ENCODE peak calls at places on chromosomes 16 and 17, in eight cellular contexts. L, A, K, P, S, O, N and T are unnamed samples.

GRCh38 chr16:71711789-71712188 is 12.7 kb downstream of the PHLPP2 start:
- DNase-seq in L (no peak), A (no peak), K (no peak), P (no peak), S (no peak), O (no peak), N (no peak), T (no peak)

GRCh38 chr17:69581061-69581955 is 166.8 kb downstream of the MAP2K6 start:
- DNase-seq in L (no peak), A (no peak), K (peak), P (no peak), S (no peak), O (no peak), N (no peak), T (no peak)

GRCh38 chr17:67365762-67366192 is 600 bp downstream of the PSMD12 start:
- DNase-seq in L (no peak), A (no peak), K (no peak), P (peak), S (peak), O (peak), N (no peak), T (no peak)

GRCh38 chr16:12141556-12141955 is 165.0 kb downstream of the SNX29 start:
- DNase-seq in L (no peak), A (no peak), K (no peak), P (no peak), S (no peak), O (no peak), N (no peak), T (no peak)

GRCh38 chr17:34756670-34757021 is 177.3 kb downstream of the TMEM132E start:
- DNase-seq in L (no peak), A (no peak), K (peak), P (no peak), S (no peak), O (peak), N (no peak), T (no peak)

GRCh38 chr17:42067371-42068180 is 17.2 kb upstream of the C17orf113 start:
- DNase-seq in L (no peak), A (peak), K (peak), P (peak), S (peak), O (peak), N (no peak), T (peak)

GRCh38 chr17:16926591-16927451 is 45.1 kb downstream of the TNFRSF13B start:
- DNase-seq in L (no peak), A (no peak), K (no peak), P (no peak), S (no peak), O (no peak), N (no peak), T (no peak)

GRCh38 chr17:42421479-42422332 is 1.4 kb downstream of the CAVIN1 start:
- DNase-seq in L (no peak), A (peak), K (peak), P (peak), S (no peak), O (peak), N (peak), T (no peak)

GRCh38 chr17:55116440-55116914 is 147.9 kb downstream of the STXBP4 start:
- DNase-seq in L (no peak), A (no peak), K (no peak), P (no peak), S (no peak), O (no peak), N (no peak), T (no peak)

GRCh38 chr16:84243732-84244131 is 3.9 kb upstream of the KCNG4 start:
- DNase-seq in L (no peak), A (no peak), K (no peak), P (no peak), S (no peak), O (no peak), N (no peak), T (no peak)

GRCh38 chr16:80788016-80788415 is 16.4 kb downstream of the CDYL2 start:
- DNase-seq in L (no peak), A (no peak), K (no peak), P (peak), S (no peak), O (no peak), N (no peak), T (no peak)

GRCh38 chr16:24036614-24037013 is 200.8 kb downstream of the PRKCB start:
- DNase-seq in L (peak), A (peak), K (peak), P (peak), S (peak), O (peak), N (no peak), T (peak)

GRCh38 chr17:15456972-15457722 is 10.3 kb downstream of the CDRT4 start:
- DNase-seq in L (no peak), A (no peak), K (no peak), P (peak), S (no peak), O (peak), N (no peak), T (no peak)

GRCh38 chr16:85986931-85987749 is 88.2 kb downstream of the IRF8 start:
- DNase-seq in L (no peak), A (peak), K (peak), P (no peak), S (no peak), O (no peak), N (no peak), T (peak)
- TF ChIP-seq CTCF in L (peak), A (peak), K (peak), P (peak), S (peak), O (peak), N (peak), T (peak)

DNA sequence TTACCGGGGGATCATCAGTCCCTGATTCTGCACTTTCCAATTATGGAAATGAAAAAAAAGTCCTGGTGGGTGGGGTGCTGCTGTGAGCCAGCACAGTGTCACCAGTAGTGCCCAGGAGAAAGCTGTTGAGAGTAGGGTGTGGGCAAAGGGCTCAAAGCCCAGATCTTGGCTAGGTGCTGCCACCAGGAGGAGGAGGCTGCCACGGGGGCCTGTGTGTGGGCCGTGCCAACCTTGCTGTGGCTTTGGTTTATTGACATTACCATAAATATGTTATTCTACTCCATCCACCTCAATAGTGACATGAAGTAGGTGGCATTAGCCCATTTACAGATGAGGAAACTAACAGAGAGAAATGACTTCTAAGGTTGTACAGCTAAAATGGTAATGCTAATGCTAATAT is 6.7 kb upstream of the PRPSAP2 start:
- DNase-seq in L (no peak), A (no peak), K (no peak), P (no peak), S (peak), O (no peak), N (peak), T (peak)
- TF ChIP-seq CTCF in L (no peak), A (no peak), K (no peak), P (no peak), S (no peak), O (no peak), N (no peak), T (no peak)

GRCh38 chr17:48663134-48663924 is 37.2 kb upstream of the HOXB9 start:
- DNase-seq in L (no peak), A (no peak), K (no peak), P (no peak), S (no peak), O (no peak), N (no peak), T (no peak)
- TF ChIP-seq CTCF in L (peak), A (peak), K (peak), P (peak), S (no peak), O (peak), N (no peak), T (no peak)

GRCh38 chr17:81405382-81406005 is 10.2 kb downstream of the BAHCC1 start:
- DNase-seq in L (no peak), A (no peak), K (no peak), P (no peak), S (no peak), O (peak), N (no peak), T (no peak)
- TF ChIP-seq CTCF in L (no peak), A (no peak), K (no peak), P (no peak), S (no peak), O (no peak), N (no peak), T (no peak)

DNA sequence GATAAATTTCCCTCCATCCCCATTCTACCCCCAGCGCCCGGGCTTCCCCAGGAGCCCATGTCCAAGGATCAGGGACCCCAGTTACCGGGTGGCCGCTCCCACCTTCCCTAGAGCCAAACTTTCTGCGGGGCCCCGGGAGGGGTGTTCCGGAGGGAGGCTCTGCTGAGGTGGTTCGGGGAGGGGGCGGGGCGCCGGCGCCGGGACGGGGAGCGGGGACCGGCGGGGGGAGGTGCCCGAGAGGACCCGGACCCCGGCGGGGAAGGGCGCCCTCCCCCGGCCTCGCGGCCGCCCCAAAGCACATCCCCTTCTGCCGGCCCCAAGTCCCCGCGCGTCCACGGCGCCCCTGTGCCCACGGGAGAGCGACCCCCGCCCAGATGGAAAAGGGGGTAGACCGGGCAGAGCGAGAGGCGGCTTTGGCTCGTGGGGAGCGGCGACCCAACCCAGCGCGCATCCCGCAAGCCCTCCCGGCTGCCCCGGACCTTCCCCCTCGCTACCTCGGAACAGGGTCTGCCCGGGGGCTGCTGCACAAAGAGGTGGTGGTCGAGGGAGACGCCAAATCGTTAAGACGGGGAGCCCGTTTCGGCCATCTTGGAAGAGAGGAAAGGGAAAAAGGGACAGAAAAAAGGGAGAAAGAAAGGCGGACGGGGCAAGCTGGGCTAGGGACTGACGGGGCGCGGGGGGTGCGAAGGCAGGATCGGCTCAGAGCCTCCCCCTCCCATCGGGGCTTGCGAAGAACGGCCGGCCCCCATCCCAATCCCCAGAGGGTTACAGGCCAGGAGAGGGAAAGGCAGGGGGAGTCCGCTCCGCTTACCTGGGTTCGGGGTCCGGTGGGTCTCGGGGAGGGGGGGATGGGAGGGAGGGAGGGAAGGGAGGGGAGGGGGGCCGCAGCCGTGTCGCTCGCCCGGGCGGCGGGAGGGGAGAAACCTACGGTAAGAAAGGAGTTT is 479 bp downstream of the PCGF2 start:
- DNase-seq in L (no peak), A (peak), K (no peak), P (no peak), S (peak), O (peak), N (peak), T (peak)
- TF ChIP-seq CTCF in L (no peak), A (peak), K (peak), P (peak), S (peak), O (peak), N (no peak), T (peak)

DNA sequence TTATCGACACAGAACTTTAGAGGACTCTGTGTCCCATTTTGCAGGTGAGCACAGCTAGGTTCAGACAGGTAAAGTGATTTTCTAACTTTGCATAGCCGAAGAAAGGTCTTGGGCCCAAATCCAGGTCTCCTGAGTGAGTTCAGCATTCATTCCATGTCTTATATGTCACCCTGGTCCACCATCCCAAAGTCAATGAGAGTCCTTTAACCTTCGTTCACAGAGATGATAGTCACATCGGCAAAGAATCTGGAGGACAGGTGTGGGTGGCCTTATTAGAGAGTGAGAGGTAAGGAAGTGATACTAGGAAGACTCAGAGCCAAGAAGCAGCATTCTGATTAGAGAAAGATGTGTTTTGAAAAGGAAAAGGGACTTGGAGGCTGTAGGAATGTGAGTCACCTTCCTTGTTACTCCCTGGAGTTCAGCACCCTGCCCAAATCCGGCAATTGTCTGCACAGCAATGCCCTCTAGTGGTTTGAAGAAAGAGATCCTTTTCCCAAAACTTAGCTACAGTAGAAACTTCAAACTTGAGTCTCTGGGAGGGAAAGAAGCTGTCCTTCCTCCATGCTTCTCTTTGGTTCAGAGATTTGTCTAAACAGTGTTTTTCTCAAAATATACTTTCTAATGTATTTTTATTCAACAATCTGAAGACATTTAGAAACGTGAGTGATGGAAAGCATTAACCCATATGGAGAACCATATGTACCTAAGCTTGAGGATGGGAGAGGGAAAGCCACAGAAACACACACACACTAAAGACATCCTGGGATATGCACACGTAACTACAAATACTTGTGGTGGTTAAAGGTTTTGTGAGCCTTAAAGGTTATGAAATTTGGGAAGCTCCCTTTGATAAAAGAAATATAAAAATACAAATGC is 96.4 kb upstream of the SHISA6 start:
- DNase-seq in L (no peak), A (peak), K (peak), P (peak), S (peak), O (peak), N (no peak), T (peak)
- TF ChIP-seq CTCF in L (peak), A (peak), K (peak), P (peak), S (peak), O (peak), N (no peak), T (no peak)

GRCh38 chr17:81863123-81863675 is 2.9 kb upstream of the P4HB start:
- DNase-seq in L (no peak), A (no peak), K (no peak), P (no peak), S (no peak), O (no peak), N (no peak), T (no peak)

GRCh38 chr17:81866440-81867122 is 4.6 kb downstream of the ARHGDIA start:
- DNase-seq in L (no peak), A (no peak), K (no peak), P (no peak), S (no peak), O (no peak), N (peak), T (no peak)

GRCh38 chr17:81865733-81866439 is 5.3 kb downstream of the ARHGDIA start:
- DNase-seq in L (no peak), A (no peak), K (peak), P (no peak), S (no peak), O (no peak), N (peak), T (peak)

GRCh38 chr17:81865358-81865732 is 5.0 kb upstream of the P4HB start:
- DNase-seq in L (no peak), A (no peak), K (no peak), P (no peak), S (no peak), O (no peak), N (peak), T (no peak)

DNA sequence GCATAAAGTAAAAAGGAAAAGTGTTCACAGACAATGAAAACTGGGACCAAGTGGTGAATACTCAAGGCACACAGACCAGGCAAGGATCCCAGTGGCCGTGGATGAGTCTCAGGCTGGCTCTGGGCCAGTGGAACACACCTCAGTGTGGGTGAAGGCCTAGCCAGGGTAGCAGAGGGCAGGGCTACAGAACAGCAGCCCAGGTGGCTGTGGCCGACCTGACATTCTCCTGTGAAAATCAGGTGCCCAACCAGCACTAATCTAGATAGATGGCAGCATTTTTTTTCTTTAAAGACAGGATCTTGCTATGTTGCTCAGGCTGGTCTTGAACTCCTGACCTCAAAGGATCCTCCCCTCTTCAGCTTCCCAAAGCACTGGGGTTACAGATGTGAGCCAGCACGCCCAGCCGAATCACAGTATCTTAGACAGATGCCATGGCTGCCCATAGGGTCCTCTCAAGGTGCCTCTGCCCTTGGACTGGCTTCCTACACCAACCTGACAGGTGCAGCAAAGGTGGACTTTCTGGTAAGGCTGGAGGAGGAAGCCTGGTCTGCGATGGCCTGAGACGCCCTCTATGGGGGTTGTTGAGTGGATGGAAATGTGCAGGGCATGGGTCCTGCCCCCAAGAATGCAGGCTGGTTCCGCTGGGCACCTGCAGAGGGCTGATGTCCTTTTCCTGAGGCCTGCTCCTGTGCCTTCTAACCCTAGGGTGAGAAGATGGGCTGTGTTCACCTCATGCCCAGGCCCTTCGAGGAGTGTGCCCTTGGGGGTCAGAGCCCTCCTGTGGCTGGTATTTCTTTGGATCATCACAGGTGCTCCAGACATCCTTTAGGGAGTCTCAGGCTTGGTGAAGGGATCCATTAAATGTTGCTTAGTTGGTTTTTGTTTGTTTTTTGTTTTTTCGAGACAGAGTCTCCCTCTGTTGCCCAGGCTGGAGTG is 3.8 kb upstream of the P4HB start:
- DNase-seq in L (no peak), A (no peak), K (peak), P (no peak), S (peak), O (no peak), N (no peak), T (no peak)
- TF ChIP-seq CTCF in L (peak), A (no peak), K (peak), P (peak), S (peak), O (no peak), N (no peak), T (no peak)

GRCh38 chr16:69378760-69379159 is 7.0 kb downstream of the TERF2 start:
- DNase-seq in L (no peak), A (no peak), K (no peak), P (no peak), S (no peak), O (no peak), N (no peak), T (no peak)

GRCh38 chr16:69373019-69373418 is 12.8 kb downstream of the TERF2 start:
- DNase-seq in L (no peak), A (no peak), K (no peak), P (no peak), S (no peak), O (peak), N (no peak), T (no peak)

GRCh38 chr16:69378036-69378435 is 7.8 kb downstream of the TERF2 start:
- DNase-seq in L (no peak), A (no peak), K (no peak), P (no peak), S (no peak), O (no peak), N (no peak), T (no peak)

GRCh38 chr16:69381231-69381630 is 4.6 kb downstream of the TERF2 start:
- DNase-seq in L (no peak), A (no peak), K (no peak), P (no peak), S (no peak), O (no peak), N (no peak), T (no peak)

DNA sequence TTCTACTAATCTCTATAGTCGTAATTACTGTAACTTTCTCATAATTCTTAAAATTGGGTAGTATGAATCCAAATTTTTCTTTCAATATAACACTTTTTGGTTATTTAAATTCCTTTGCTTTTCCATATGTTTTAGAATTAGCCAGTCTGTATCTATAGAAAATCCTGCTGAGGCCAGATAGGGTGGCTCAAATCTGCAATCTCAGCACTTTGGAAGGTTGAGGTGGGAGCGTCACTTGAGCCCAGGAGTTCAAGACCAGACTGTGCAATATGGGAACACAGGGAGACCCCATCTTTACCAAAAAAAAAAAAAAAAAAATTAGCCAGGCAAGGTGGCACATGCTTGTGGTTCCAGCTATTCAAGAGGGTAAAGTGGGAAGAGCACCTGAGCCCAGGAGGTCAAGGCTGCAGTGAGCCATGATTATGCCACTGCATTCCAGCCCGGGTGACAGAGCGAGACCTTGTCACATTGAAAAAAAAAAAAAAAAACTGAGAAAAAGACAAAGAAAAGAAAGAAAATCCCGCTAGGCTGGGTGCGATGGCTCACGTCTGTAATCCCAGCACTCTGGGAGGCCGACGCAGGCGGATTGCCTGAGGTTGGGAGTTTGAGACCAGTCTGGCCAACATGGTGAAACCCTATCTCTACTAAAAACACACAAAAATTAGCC is 9.3 kb downstream of the TERF2 start:
- DNase-seq in L (no peak), A (no peak), K (no peak), P (no peak), S (no peak), O (no peak), N (no peak), T (no peak)
- TF ChIP-seq CTCF in L (no peak), A (no peak), K (no peak), P (no peak), S (no peak), O (no peak), N (no peak), T (no peak)